ENCODE peak calls at places on chromosomes 1 and 21, in eight cellular contexts. G is NCI-H524; W is left ventricle myocardium inferior; N is hepatocyte; L is stimulated activated CD4-positive, alpha-beta T cell treated with anti-CD3 and anti-CD28 coated beads, TNF-alpha, amount 100 ng/mL, for 4 hours; Q is SW480; B is HFF-Myc; A is bronchial epithelial cell. T is an unnamed sample.

GRCh38 chr1:55893155-55893554 is 678.0 kb upstream of the USP24 start:
- DNase-seq in A (peak; percentile 73), Q (peak; percentile 55), B (peak; percentile 37), G (no peak), L (no peak), N (peak; percentile 43), W (no peak), T (peak; percentile 79)

GRCh38 chr1:183593356-183593755 is 3.1 kb upstream of the NCF2 start:
- DNase-seq in W (no peak), Q (no peak), G (no peak), L (no peak), A (no peak), N (no peak), B (no peak), T (no peak)

GRCh38 chr1:118185083-118185899 is at the start of gene SPAG17:
- DNase-seq in B (peak; percentile 62), G (peak; percentile 53), L (no peak), A (peak; percentile 64), N (peak; percentile 92), W (peak; percentile 60), Q (no peak), T (peak; percentile 61)

GRCh38 chr21:25638634-25639166 is 358 bp upstream of the JAM2 start:
- DNase-seq in B (no peak), W (no peak), Q (no peak), A (no peak), L (no peak), G (no peak), N (no peak), T (peak; percentile 38)

GRCh38 chr1:102772831-102773230 is 335.5 kb downstream of the COL11A1 start:
- DNase-seq in Q (peak; percentile 2), B (no peak), W (no peak), G (no peak), A (no peak), L (no peak), N (no peak), T (no peak)

GRCh38 chr1:153617677-153618076 is 1.6 kb upstream of the S100A14 start:
- DNase-seq in G (peak; percentile 47), L (no peak), N (peak; percentile 69), A (no peak), B (no peak), W (no peak), Q (no peak), T (peak; percentile 51)

GRCh38 chr21:40706806-40707205 is 140.2 kb downstream of the DSCAM start:
- DNase-seq in Q (peak; percentile 39), B (no peak), G (no peak), N (no peak), A (peak; percentile 68), L (no peak), W (no peak), T (no peak)

GRCh38 chr21:28229811-28230210 is 762.9 kb downstream of the LTN1 start:
- DNase-seq in G (no peak), B (no peak), L (no peak), N (no peak), Q (no peak), W (no peak), A (peak; percentile 94), T (peak; percentile 91)

GRCh38 chr1:165629848-165630628 is 996 bp upstream of the MGST3 start:
- DNase-seq in Q (peak; percentile 68), B (no peak), G (peak; percentile 63), L (no peak), N (no peak), A (no peak), W (no peak), T (no peak)

GRCh38 chr1:212430955-212431394 is 1.7 kb upstream of the NENF start:
- DNase-seq in A (no peak), W (no peak), Q (no peak), G (no peak), L (no peak), B (no peak), N (peak; percentile 49), T (peak; percentile 14)

GRCh38 chr1:152143147-152143845 is 15.7 kb downstream of the RPTN start:
- DNase-seq in W (no peak), G (no peak), B (no peak), Q (no peak), N (no peak), L (no peak), A (peak; percentile 55), T (no peak)

GRCh38 chr1:11473635-11474034 is 5.3 kb upstream of the DISP3 start:
- DNase-seq in N (peak; percentile 26), Q (no peak), L (no peak), G (no peak), W (no peak), A (peak; percentile 15), B (no peak), T (peak; percentile 23)

GRCh38 chr21:39788383-39788782 is 43.4 kb downstream of the IGSF5 start:
- DNase-seq in W (peak; percentile 72), G (peak; percentile 96), L (no peak), Q (peak; percentile 96), N (peak; percentile 92), A (peak; percentile 54), B (peak; percentile 24), T (peak; percentile 50)

GRCh38 chr21:45226540-45227326 is 61.0 kb downstream of the POFUT2 start:
- DNase-seq in B (no peak), W (no peak), A (peak; percentile 3), L (no peak), N (no peak), Q (peak; percentile 13), G (no peak), T (no peak)

GRCh38 chr21:37675202-37675801 is 241.0 kb downstream of the KCNJ6 start:
- DNase-seq in W (peak; percentile 60), A (peak; percentile 17), Q (peak; percentile 16), G (peak; percentile 28), B (peak; percentile 9), L (peak; percentile 21), N (peak; percentile 84), T (peak; percentile 59)

GRCh38 chr1:184068354-184068753 is 16.8 kb downstream of the TSEN15 start:
- DNase-seq in L (no peak), B (no peak), W (no peak), A (no peak), N (no peak), G (no peak), Q (no peak), T (no peak)

GRCh38 chr1:224495861-224496260 is 61.3 kb upstream of the WDR26 start:
- DNase-seq in L (no peak), W (no peak), G (no peak), B (no peak), Q (no peak), N (no peak), A (no peak), T (no peak)

GRCh38 chr1:45928486-45929205 is 125.2 kb downstream of the MAST2 start:
- DNase-seq in Q (no peak), A (no peak), B (no peak), W (no peak), N (no peak), G (no peak), L (no peak), T (no peak)

GRCh38 chr1:234975941-234976871 is 152.4 kb downstream of the TOMM20 start:
- DNase-seq in G (no peak), B (no peak), W (no peak), N (no peak), A (no peak), Q (no peak), L (no peak), T (no peak)

GRCh38 chr1:182246783-182247182 is 144.8 kb downstream of the GLUL start:
- DNase-seq in N (no peak), A (peak; percentile 62), B (no peak), G (no peak), L (no peak), W (no peak), Q (no peak), T (no peak)

GRCh38 chr1:14666376-14666775 is 67.9 kb downstream of the KAZN start:
- DNase-seq in L (no peak), A (peak; percentile 17), B (no peak), N (no peak), W (no peak), G (no peak), Q (no peak), T (no peak)

GRCh38 chr1:202700061-202700460 is 10.2 kb downstream of the SYT2 start:
- DNase-seq in Q (no peak), W (no peak), B (no peak), G (no peak), A (no peak), L (no peak), N (no peak), T (no peak)

GRCh38 chr1:168452329-168452728 is 91.5 kb downstream of the XCL2 start:
- DNase-seq in W (no peak), L (no peak), N (no peak), G (no peak), A (no peak), Q (no peak), B (no peak), T (no peak)

GRCh38 chr1:969260-969855 is 3.1 kb downstream of the PLEKHN1 start:
- DNase-seq in Q (no peak), B (no peak), L (no peak), W (no peak), G (no peak), A (no peak), N (no peak), T (no peak)

GRCh38 chr1:117586747-117587478 is 18.9 kb upstream of the TENT5C start:
- DNase-seq in Q (no peak), A (no peak), L (no peak), W (no peak), N (no peak), G (no peak), B (no peak), T (no peak)

GRCh38 chr1:199322278-199322677 is 683.4 kb downstream of the PTPRC start:
- DNase-seq in L (no peak), G (no peak), W (no peak), B (no peak), A (no peak), N (no peak), Q (no peak), T (no peak)

GRCh38 chr1:38075191-38075590 is 28.6 kb upstream of the POU3F1 start:
- DNase-seq in N (no peak), A (no peak), B (no peak), L (no peak), G (no peak), Q (no peak), W (no peak), T (no peak)

GRCh38 chr1:214445846-214446614 is 105.4 kb downstream of the PTPN14 start:
- DNase-seq in N (peak; percentile 51), W (no peak), B (peak; percentile 95), Q (peak; percentile 65), A (peak; percentile 52), G (peak; percentile 77), L (no peak), T (peak; percentile 54)

GRCh38 chr1:200535605-200536004 is 84.9 kb downstream of the KIF14 start:
- DNase-seq in W (no peak), L (no peak), A (peak; percentile 87), G (peak; percentile 38), Q (peak; percentile 50), B (no peak), N (no peak), T (peak; percentile 17)

GRCh38 chr1:167555971-167556714 is 2.6 kb upstream of the CREG1 start:
- DNase-seq in L (peak; percentile 51), B (peak; percentile 63), N (peak; percentile 83), G (peak; percentile 36), W (peak; percentile 67), Q (peak; percentile 75), A (peak; percentile 89), T (peak; percentile 88)

GRCh38 chr1:63641615-63642014 is 48.4 kb downstream of the PGM1 start:
- DNase-seq in N (no peak), G (no peak), W (no peak), B (no peak), Q (no peak), A (no peak), L (no peak), T (no peak)

GRCh38 chr1:7587726-7588456 is 183.2 kb upstream of the VAMP3 start:
- DNase-seq in Q (no peak), W (no peak), L (no peak), N (no peak), G (no peak), B (no peak), A (no peak), T (no peak)

GRCh38 chr21:45146801-45147200 is 72.4 kb downstream of the ADARB1 start:
- DNase-seq in N (no peak), G (no peak), Q (no peak), L (no peak), W (no peak), B (no peak), A (no peak), T (no peak)

GRCh38 chr1:32333251-32333963 is 2.6 kb downstream of the MARCKSL1 start:
- DNase-seq in B (no peak), N (no peak), W (no peak), A (no peak), Q (no peak), L (no peak), G (no peak), T (no peak)

T was measured in fibroblast of pulmonary artery.